ENCODE peak calls at places on chromosomes 4 and X, in four cellular contexts. One of them, this sample, is unnamed.

GRCh38 chr4:1644906-1645657 is 39.0 kb downstream of the FAM53A start:
- DNase-seq in neural progenitor cell: peak; percentile 50
- DNase-seq in effector memory CD4-positive, alpha-beta T cell: no peak
- DNase-seq in BJ: no peak
- DNase-seq in this sample: no peak

GRCh38 chr4:122553432-122553831 is 67.4 kb downstream of the IL21 start:
- DNase-seq in neural progenitor cell: no peak
- DNase-seq in effector memory CD4-positive, alpha-beta T cell: no peak
- DNase-seq in BJ: no peak
- DNase-seq in this sample: no peak

GRCh38 chrX:45697591-45697990 is 496.9 kb upstream of the DIPK2B start:
- DNase-seq in neural progenitor cell: no peak
- DNase-seq in effector memory CD4-positive, alpha-beta T cell: no peak
- DNase-seq in BJ: no peak
- DNase-seq in this sample: peak; percentile 44

GRCh38 chr4:84451546-84451945 is 47.5 kb downstream of the NKX6-1 start:
- DNase-seq in neural progenitor cell: peak; percentile 21
- DNase-seq in effector memory CD4-positive, alpha-beta T cell: no peak
- DNase-seq in BJ: no peak
- DNase-seq in this sample: no peak

GRCh38 chrX:24838624-24839023 is 144.9 kb downstream of the POLA1 start:
- DNase-seq in neural progenitor cell: peak; percentile 52
- DNase-seq in effector memory CD4-positive, alpha-beta T cell: no peak
- DNase-seq in BJ: no peak
- DNase-seq in this sample: no peak

GRCh38 chr4:98245226-98245625 is 16.0 kb upstream of the RAP1GDS1 start:
- DNase-seq in neural progenitor cell: no peak
- DNase-seq in effector memory CD4-positive, alpha-beta T cell: no peak
- DNase-seq in BJ: no peak
- DNase-seq in this sample: no peak

GRCh38 chrX:4091046-4091760 is 377.8 kb upstream of the PRKX start:
- DNase-seq in neural progenitor cell: no peak
- DNase-seq in effector memory CD4-positive, alpha-beta T cell: no peak
- DNase-seq in BJ: no peak
- DNase-seq in this sample: no peak

GRCh38 chr4:126748736-126749135 is 884.0 kb upstream of the INTU start:
- DNase-seq in neural progenitor cell: no peak
- DNase-seq in effector memory CD4-positive, alpha-beta T cell: no peak
- DNase-seq in BJ: no peak
- DNase-seq in this sample: no peak

GRCh38 chrX:41655631-41656030 is 33.1 kb upstream of the GPR34 start:
- DNase-seq in neural progenitor cell: no peak
- DNase-seq in effector memory CD4-positive, alpha-beta T cell: no peak
- DNase-seq in BJ: no peak
- DNase-seq in this sample: no peak

GRCh38 chr4:81227138-81227537 is 12.1 kb upstream of the PRKG2 start:
- DNase-seq in neural progenitor cell: no peak
- DNase-seq in effector memory CD4-positive, alpha-beta T cell: no peak
- DNase-seq in BJ: no peak
- DNase-seq in this sample: no peak

GRCh38 chr4:140811429-140811828 is 55.2 kb upstream of the TBC1D9 start:
- DNase-seq in neural progenitor cell: no peak
- DNase-seq in effector memory CD4-positive, alpha-beta T cell: no peak
- DNase-seq in BJ: no peak
- DNase-seq in this sample: no peak

GRCh38 chrX:13750204-13750603 is 15.7 kb downstream of the OFD1 start:
- DNase-seq in neural progenitor cell: peak; percentile 31
- DNase-seq in effector memory CD4-positive, alpha-beta T cell: no peak
- DNase-seq in BJ: no peak
- DNase-seq in this sample: no peak
- H3K36me3 ChIP-seq in neural progenitor cell: peaks cover 6% of the 10 kb centered on the region
- H3K36me3 ChIP-seq in effector memory CD4-positive, alpha-beta T cell: peaks cover 19% of the 10 kb centered on the region
- H3K36me3 ChIP-seq in BJ: peaks cover 1% of the 10 kb centered on the region
- H3K36me3 ChIP-seq in this sample: peaks cover 5% of the 10 kb centered on the region

GRCh38 chrX:107677501-107677901 is 49.2 kb downstream of the PRPS1 start:
- DNase-seq in neural progenitor cell: peak; percentile 42
- DNase-seq in effector memory CD4-positive, alpha-beta T cell: no peak
- DNase-seq in BJ: no peak
- DNase-seq in this sample: peak; percentile 43
- H3K4me3 ChIP-seq in neural progenitor cell: no peak overlapping the region
- H3K4me3 ChIP-seq in effector memory CD4-positive, alpha-beta T cell: peak overlapping the region; percentile 44
- H3K4me3 ChIP-seq in BJ: no peak overlapping the region
- H3K4me3 ChIP-seq in this sample: peak overlapping the region; percentile 39

DNA sequence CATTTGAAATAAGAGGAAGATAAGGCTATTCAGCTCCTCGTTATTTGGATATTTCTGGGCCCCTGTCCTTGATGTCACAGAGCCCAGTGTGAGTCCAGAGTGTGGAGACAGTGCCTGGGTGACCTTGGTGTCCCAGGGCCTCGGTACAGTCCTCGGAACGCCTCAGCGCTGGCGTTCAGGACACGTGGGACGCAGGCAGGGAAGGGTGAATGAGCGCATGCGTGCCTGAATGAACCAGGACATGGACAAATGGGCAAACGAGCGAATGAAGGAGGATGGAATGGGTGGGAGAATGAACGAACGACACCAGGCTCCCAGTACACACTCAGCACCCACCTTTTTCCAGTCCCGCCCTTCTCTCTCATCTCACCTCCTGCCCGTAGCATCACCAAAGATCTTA is 44.2 kb downstream of the EVC start:
- DNase-seq in neural progenitor cell: no peak
- DNase-seq in effector memory CD4-positive, alpha-beta T cell: no peak
- DNase-seq in BJ: no peak
- DNase-seq in this sample: no peak
- H3K36me3 ChIP-seq in neural progenitor cell: no peaks in the 10 kb centered on the region
- H3K36me3 ChIP-seq in effector memory CD4-positive, alpha-beta T cell: no peaks in the 10 kb centered on the region
- H3K36me3 ChIP-seq in BJ: peaks cover 43% of the 10 kb centered on the region
- H3K36me3 ChIP-seq in this sample: peaks cover 33% of the 10 kb centered on the region

GRCh38 chrX:119273807-119274192 is 37.7 kb downstream of the PGRMC1 start:
- DNase-seq in neural progenitor cell: no peak
- DNase-seq in effector memory CD4-positive, alpha-beta T cell: no peak
- DNase-seq in BJ: no peak
- DNase-seq in this sample: no peak
- H3K4me3 ChIP-seq in neural progenitor cell: no peak overlapping the region
- H3K4me3 ChIP-seq in effector memory CD4-positive, alpha-beta T cell: peak overlapping the region; percentile 22
- H3K4me3 ChIP-seq in BJ: no peak overlapping the region
- H3K4me3 ChIP-seq in this sample: no peak overlapping the region

DNA sequence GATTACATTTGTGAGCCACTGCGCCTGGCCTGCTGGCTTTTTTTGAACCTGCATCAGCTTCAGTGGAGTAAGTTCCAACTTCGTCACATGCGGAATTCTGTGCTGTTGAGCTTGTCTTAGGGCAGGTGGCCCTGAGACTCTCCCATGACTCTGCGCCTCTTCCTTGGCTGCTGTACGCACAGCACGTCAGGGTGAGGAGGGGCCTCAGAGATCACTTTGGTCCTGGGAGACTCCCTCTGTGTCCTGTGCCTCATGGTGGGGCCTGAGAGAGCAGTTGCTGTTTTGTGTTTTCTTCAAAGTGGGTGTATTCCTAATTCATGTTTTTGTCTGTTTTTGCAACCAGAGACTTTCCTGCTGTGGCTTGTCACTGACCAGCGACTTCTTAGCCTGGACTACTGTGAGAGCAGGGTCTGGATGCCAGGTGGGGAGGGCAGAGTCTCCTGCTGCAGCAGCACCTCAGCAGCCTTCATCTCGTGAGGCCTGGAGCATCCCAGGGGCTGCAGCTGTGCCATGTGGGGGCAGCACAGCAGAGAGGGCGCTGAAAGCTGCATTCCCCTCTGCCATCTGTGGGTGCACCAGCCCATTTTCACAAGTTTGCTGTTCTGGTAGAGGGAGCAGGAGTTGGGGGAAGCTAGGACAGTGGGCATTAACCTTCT is 107.8 kb downstream of the TNIP2 start:
- DNase-seq in neural progenitor cell: no peak
- DNase-seq in effector memory CD4-positive, alpha-beta T cell: no peak
- DNase-seq in BJ: no peak
- DNase-seq in this sample: no peak
- H3K36me3 ChIP-seq in neural progenitor cell: peaks cover 3% of the 10 kb centered on the region
- H3K36me3 ChIP-seq in effector memory CD4-positive, alpha-beta T cell: peaks cover 42% of the 10 kb centered on the region
- H3K36me3 ChIP-seq in BJ: peaks cover 26% of the 10 kb centered on the region
- H3K36me3 ChIP-seq in this sample: peaks cover 6% of the 10 kb centered on the region

DNA sequence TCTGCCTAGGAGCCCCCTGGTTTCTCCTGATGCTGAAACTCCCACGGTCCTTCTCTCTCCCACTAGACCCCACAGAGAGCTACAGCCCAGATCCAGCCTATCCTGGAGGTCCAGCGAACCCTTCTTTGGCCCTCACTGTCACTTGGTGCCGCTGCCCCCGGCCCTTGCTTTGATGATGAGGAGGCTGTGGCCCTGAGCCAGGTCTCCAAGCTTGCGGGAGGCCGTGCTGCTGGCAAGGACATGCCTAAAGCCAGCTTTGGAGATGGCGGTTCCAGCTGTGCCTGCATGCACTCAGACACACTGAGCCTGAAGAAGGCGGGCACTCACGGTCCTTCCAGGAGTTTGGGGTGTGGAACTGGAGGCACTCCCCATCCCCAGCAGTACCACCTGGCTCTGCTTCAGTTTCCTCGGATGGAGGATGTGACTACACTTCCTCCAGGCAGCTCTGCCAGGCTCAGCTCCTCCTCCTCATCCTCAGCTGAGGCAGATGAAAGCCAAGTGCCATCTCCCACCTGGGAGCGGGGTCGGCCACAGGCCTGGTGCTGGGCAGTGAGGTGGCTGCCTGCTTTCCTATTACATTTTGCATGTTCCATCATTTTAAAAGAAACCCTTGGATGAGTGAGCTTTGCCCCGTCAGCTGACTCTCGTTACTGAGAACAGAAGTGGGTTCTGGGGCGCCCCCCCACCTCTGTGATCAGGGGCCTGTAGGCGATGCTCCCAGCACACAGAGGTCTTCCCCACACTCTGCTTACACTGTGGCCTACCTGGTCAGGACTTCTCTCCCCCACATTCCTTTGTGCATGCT is 9.0 kb downstream of the TNIP2 start:
- DNase-seq in neural progenitor cell: no peak
- DNase-seq in effector memory CD4-positive, alpha-beta T cell: no peak
- DNase-seq in BJ: no peak
- DNase-seq in this sample: no peak
- H3K4me3 ChIP-seq in neural progenitor cell: no peak overlapping the region
- H3K4me3 ChIP-seq in effector memory CD4-positive, alpha-beta T cell: no peak overlapping the region
- H3K4me3 ChIP-seq in BJ: no peak overlapping the region
- H3K4me3 ChIP-seq in this sample: no peak overlapping the region

DNA sequence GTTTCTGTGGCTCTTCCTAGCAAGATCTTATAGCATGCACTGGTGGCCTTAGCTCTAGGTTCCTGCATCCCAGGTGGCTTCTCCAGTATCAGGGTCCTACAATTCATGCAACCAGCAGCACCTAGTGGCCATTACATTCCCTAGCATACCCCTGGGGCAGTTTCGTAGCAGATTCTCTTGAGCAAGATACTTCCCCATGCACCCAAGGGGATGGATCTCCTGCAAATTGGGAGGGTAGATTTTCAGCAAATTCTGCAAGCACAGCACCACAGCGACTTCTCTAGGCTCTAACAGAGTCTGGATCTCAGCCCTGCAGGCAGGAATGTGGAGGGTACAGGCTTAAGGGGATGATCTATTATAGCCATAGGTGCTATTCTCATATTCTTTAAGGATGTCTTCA is 13.1 kb upstream of the SLC9B1 start:
- DNase-seq in neural progenitor cell: peak; percentile 71
- DNase-seq in effector memory CD4-positive, alpha-beta T cell: no peak
- DNase-seq in BJ: no peak
- DNase-seq in this sample: no peak
- H3K36me3 ChIP-seq in neural progenitor cell: no peaks in the 10 kb centered on the region
- H3K36me3 ChIP-seq in effector memory CD4-positive, alpha-beta T cell: peaks cover 10% of the 10 kb centered on the region
- H3K36me3 ChIP-seq in BJ: no peaks in the 10 kb centered on the region
- H3K36me3 ChIP-seq in this sample: peaks cover 5% of the 10 kb centered on the region